ENCODE peak calls at places on chromosomes 7 and 10, in six cellular contexts. L is stromal cell of bone marrow, W is Kasumi-1, I is iris pigment epithelial cell, E is HFFc6, A is HCEC 1CT. J is an unnamed sample.

GRCh38 chr10:15369642-15370211 is 1.4 kb downstream of the FAM171A1 start:
- DNase-seq in I (peak; percentile 10), W (no peak), L (no peak), E (no peak), A (no peak), J (no peak)

GRCh38 chr7:135709508-135709907 is 18.5 kb downstream of the SLC13A4 start:
- DNase-seq in L (no peak), W (no peak), A (no peak), I (peak; percentile 21), E (no peak), J (no peak)

GRCh38 chr10:132129431-132129830 is 57.3 kb upstream of the DPYSL4 start:
- DNase-seq in A (no peak), E (peak; percentile 4), L (no peak), W (no peak), I (peak; percentile 2), J (no peak)

GRCh38 chr10:106942035-106942662 is 222.4 kb downstream of the SORCS1 start:
- DNase-seq in A (no peak), I (no peak), L (no peak), W (no peak), E (no peak), J (no peak)

GRCh38 chr10:43317422-43317821 is 50.6 kb upstream of the RASGEF1A start:
- DNase-seq in A (no peak), E (no peak), W (no peak), L (no peak), I (no peak), J (no peak)

GRCh38 chr7:43873300-43873699 is 4.0 kb upstream of the MRPS24 start:
- DNase-seq in A (peak; percentile 81), L (peak; percentile 82), E (peak; percentile 92), W (no peak), I (peak; percentile 74), J (no peak)

GRCh38 chr10:120514035-120514620 is 57.1 kb downstream of the PLPP4 start:
- DNase-seq in L (no peak), A (no peak), W (peak; percentile 34), E (no peak), I (peak; percentile 69), J (peak; percentile 60)

GRCh38 chr10:125157473-125157865 is 2.9 kb downstream of the CTBP2 start:
- DNase-seq in A (no peak), L (no peak), I (no peak), E (no peak), W (no peak), J (no peak)

GRCh38 chr10:116408716-116409115 is 18.9 kb upstream of the PNLIPRP3 start:
- DNase-seq in E (no peak), A (no peak), W (no peak), L (no peak), I (no peak), J (no peak)

GRCh38 chr10:92222603-92223275 is 68.1 kb downstream of the CPEB3 start:
- DNase-seq in I (peak; percentile 86), E (peak; percentile 78), A (peak; percentile 87), L (no peak), W (no peak), J (no peak)

GRCh38 chr7:41425926-41426325 is 277.0 kb downstream of the INHBA start:
- DNase-seq in A (peak; percentile 87), E (peak; percentile 75), I (peak; percentile 90), W (no peak), L (peak; percentile 53), J (no peak)

GRCh38 chr10:17872191-17873091 is 63.3 kb downstream of the MRC1 start:
- DNase-seq in I (peak; percentile 30), A (peak; percentile 15), E (peak; percentile 38), L (no peak), W (peak; percentile 81), J (peak; percentile 1)

GRCh38 chr7:115679976-115680375 is 350.6 kb downstream of the TFEC start:
- DNase-seq in L (peak; percentile 18), E (peak; percentile 55), W (peak; percentile 79), I (peak; percentile 74), A (peak; percentile 62), J (peak; percentile 57)

GRCh38 chr7:4951903-4952636 is 6.9 kb downstream of the MMD2 start:
- DNase-seq in I (peak; percentile 31), E (peak; percentile 3), L (no peak), W (peak; percentile 1), A (no peak), J (peak; percentile 72)

GRCh38 chr7:107643938-107644703 is 16.5 kb upstream of the SLC26A4 start:
- DNase-seq in I (peak; percentile 44), E (no peak), A (peak; percentile 18), W (no peak), L (no peak), J (no peak)

GRCh38 chr10:122421054-122421625 is 33.3 kb upstream of the ARMS2 start:
- DNase-seq in E (no peak), I (no peak), A (no peak), W (no peak), L (no peak), J (no peak)

GRCh38 chr10:70267161-70267933 is 16.5 kb downstream of the NPFFR1 start:
- DNase-seq in W (no peak), I (peak; percentile 96), L (peak; percentile 91), E (peak; percentile 96), A (peak; percentile 96), J (peak; percentile 83)

GRCh38 chr7:28517606-28518005 is 105.3 kb downstream of the CREB5 start:
- DNase-seq in I (no peak), E (no peak), L (no peak), W (no peak), A (no peak), J (no peak)

GRCh38 chr10:68221196-68221595 is 10.7 kb downstream of the ATOH7 start:
- DNase-seq in L (no peak), A (peak; percentile 17), I (peak; percentile 59), W (no peak), E (no peak), J (no peak)

GRCh38 chr10:21681156-21681555 is 147.1 kb downstream of the MLLT10 start:
- DNase-seq in A (no peak), W (no peak), I (no peak), E (no peak), L (no peak), J (no peak)

GRCh38 chr7:121267612-121268011 is 61.2 kb upstream of the WNT16 start:
- DNase-seq in W (no peak), A (no peak), L (no peak), E (no peak), I (no peak), J (no peak)

GRCh38 chr7:157808042-157808441 is 471.2 kb downstream of the DNAJB6 start:
- DNase-seq in L (no peak), E (no peak), I (no peak), A (no peak), W (no peak), J (no peak)

GRCh38 chr7:21128418-21128817 is 299.5 kb upstream of the SP4 start:
- DNase-seq in E (no peak), I (no peak), W (no peak), L (no peak), A (no peak), J (no peak)

GRCh38 chr7:50393076-50393475 is 57.1 kb downstream of the FIGNL1 start:
- DNase-seq in A (no peak), I (no peak), E (no peak), L (no peak), W (no peak), J (no peak)

GRCh38 chr7:3260425-3260762 is 40.7 kb upstream of the SDK1 start:
- DNase-seq in A (peak; percentile 53), L (no peak), E (no peak), W (no peak), I (peak; percentile 50), J (peak; percentile 23)

GRCh38 chr10:80382989-80383388 is 25.4 kb upstream of the PRXL2A start:
- DNase-seq in A (peak; percentile 21), I (peak; percentile 34), E (peak; percentile 35), W (peak; percentile 77), L (no peak), J (peak; percentile 52)

GRCh38 chr7:84245831-84246230 is 51.2 kb upstream of the SEMA3A start:
- DNase-seq in E (no peak), W (no peak), I (no peak), A (no peak), L (no peak), J (no peak)

GRCh38 chr7:66970310-66970709 is 25.1 kb downstream of the SBDS start:
- DNase-seq in E (no peak), A (no peak), I (no peak), L (no peak), W (no peak), J (no peak)

GRCh38 chr10:5757766-5758517 is 55.3 kb downstream of the GDI2 start:
- DNase-seq in L (no peak), E (no peak), W (no peak), I (no peak), A (no peak), J (no peak)

GRCh38 chr10:308572-309085 is 173.4 kb downstream of the ZMYND11 start:
- DNase-seq in A (no peak), I (no peak), E (no peak), W (no peak), L (no peak), J (no peak)

GRCh38 chr7:53596230-53596629 is 560.8 kb downstream of the POM121L12 start:
- DNase-seq in I (peak; percentile 19), E (no peak), W (peak; percentile 82), L (no peak), A (no peak), J (peak; percentile 82)

GRCh38 chr10:72257051-72257892 is 16.5 kb upstream of the DDIT4 start:
- DNase-seq in E (no peak), L (no peak), A (no peak), W (peak; percentile 90), I (peak; percentile 43), J (peak; percentile 76)

GRCh38 chr7:13457790-13458189 is 531.7 kb downstream of the ETV1 start:
- DNase-seq in E (no peak), W (no peak), A (no peak), L (no peak), I (no peak), J (no peak)

GRCh38 chr10:133324857-133325260 is 11.8 kb downstream of the CALY start:
- DNase-seq in L (no peak), E (no peak), A (no peak), I (no peak), W (no peak), J (no peak)